ENCODE peak calls at places on chromosomes 3 and 15, in seven cellular contexts. One of them, this sample, is unnamed.
A peak's percentile ranks its signal among the peaks of the same experiment; 100 is the strongest.

GRCh38 chr3:186413615-186414415 is 51.8 kb upstream of the DGKG start:
- DNase-seq in naive thymus-derived CD4-positive, alpha-beta T cell: no peak
- DNase-seq in lower lobe of right lung: peak; percentile 51
- DNase-seq in substantia nigra: no peak
- DNase-seq in PC-9: peak; percentile 30
- DNase-seq in A549: no peak
- DNase-seq in OCI-LY7: no peak
- DNase-seq in this sample: no peak

GRCh38 chr3:46114324-46114988 is 87.2 kb upstream of the XCR1 start:
- DNase-seq in substantia nigra: no peak
- DNase-seq in lower lobe of right lung: no peak
- DNase-seq in PC-9: peak; percentile 96
- DNase-seq in OCI-LY7: no peak
- DNase-seq in naive thymus-derived CD4-positive, alpha-beta T cell: no peak
- DNase-seq in A549: no peak
- DNase-seq in this sample: no peak

GRCh38 chr15:94965593-94965992 is 734.2 kb downstream of the MCTP2 start:
- DNase-seq in naive thymus-derived CD4-positive, alpha-beta T cell: no peak
- DNase-seq in A549: no peak
- DNase-seq in substantia nigra: no peak
- DNase-seq in lower lobe of right lung: no peak
- DNase-seq in PC-9: no peak
- DNase-seq in OCI-LY7: no peak
- DNase-seq in this sample: no peak

GRCh38 chr3:184543848-184544512 is 17.6 kb upstream of the EPHB3 start:
- DNase-seq in substantia nigra: peak; percentile 26
- DNase-seq in PC-9: peak; percentile 83
- DNase-seq in naive thymus-derived CD4-positive, alpha-beta T cell: peak; percentile 69
- DNase-seq in lower lobe of right lung: peak; percentile 58
- DNase-seq in OCI-LY7: peak; percentile 73
- DNase-seq in A549: peak; percentile 66
- DNase-seq in this sample: no peak

GRCh38 chr15:100972975-100973350 is 53.8 kb downstream of the LRRK1 start:
- DNase-seq in lower lobe of right lung: no peak
- DNase-seq in A549: no peak
- DNase-seq in substantia nigra: no peak
- DNase-seq in naive thymus-derived CD4-positive, alpha-beta T cell: no peak
- DNase-seq in OCI-LY7: no peak
- DNase-seq in PC-9: no peak
- DNase-seq in this sample: no peak

GRCh38 chr3:105938101-105938500 is 69.3 kb upstream of the CBLB start:
- DNase-seq in lower lobe of right lung: no peak
- DNase-seq in A549: no peak
- DNase-seq in PC-9: no peak
- DNase-seq in OCI-LY7: no peak
- DNase-seq in substantia nigra: no peak
- DNase-seq in naive thymus-derived CD4-positive, alpha-beta T cell: no peak
- DNase-seq in this sample: no peak

GRCh38 chr3:111068574-111068973 is 3.0 kb upstream of the NECTIN3 start:
- DNase-seq in substantia nigra: no peak
- DNase-seq in naive thymus-derived CD4-positive, alpha-beta T cell: no peak
- DNase-seq in lower lobe of right lung: no peak
- DNase-seq in A549: no peak
- DNase-seq in PC-9: no peak
- DNase-seq in OCI-LY7: no peak
- DNase-seq in this sample: no peak

GRCh38 chr15:73632670-73633058 is 525 bp downstream of the NPTN start:
- DNase-seq in OCI-LY7: peak; percentile 40
- DNase-seq in lower lobe of right lung: peak; percentile 66
- DNase-seq in PC-9: no peak
- DNase-seq in substantia nigra: peak; percentile 47
- DNase-seq in A549: no peak
- DNase-seq in naive thymus-derived CD4-positive, alpha-beta T cell: no peak
- DNase-seq in this sample: no peak

DNA sequence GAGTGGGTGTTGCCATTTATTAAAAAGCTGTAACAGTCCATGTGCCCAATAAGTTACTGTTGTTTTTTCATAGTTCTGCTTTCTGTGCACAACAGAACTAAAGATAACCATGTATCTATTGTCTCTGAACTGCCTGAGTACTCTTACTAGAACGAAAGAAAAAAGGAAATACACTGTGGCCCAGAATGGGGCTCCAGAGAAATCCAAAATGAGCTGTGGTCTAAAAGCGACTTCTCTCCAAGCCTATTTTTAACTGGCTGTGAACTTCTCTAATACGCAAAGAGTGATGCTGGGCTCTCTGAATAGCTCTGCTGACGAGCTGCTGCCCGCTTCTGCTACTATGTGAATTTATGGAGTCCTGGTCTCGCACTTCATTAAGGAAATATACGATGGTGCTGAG is 56.2 kb upstream of the LPP start:
- DNase-seq in A549: no peak
- DNase-seq in substantia nigra: no peak
- DNase-seq in lower lobe of right lung: no peak
- DNase-seq in OCI-LY7: peak; percentile 90
- DNase-seq in PC-9: no peak
- DNase-seq in naive thymus-derived CD4-positive, alpha-beta T cell: no peak
- DNase-seq in this sample: no peak
- H3K27ac ChIP-seq in A549: no peak overlapping the region
- H3K27ac ChIP-seq in substantia nigra: no peak overlapping the region
- H3K27ac ChIP-seq in lower lobe of right lung: no peak overlapping the region
- H3K27ac ChIP-seq in OCI-LY7: peak overlapping the region; percentile 81
- H3K27ac ChIP-seq in PC-9: no peak overlapping the region
- H3K27ac ChIP-seq in naive thymus-derived CD4-positive, alpha-beta T cell: no peak overlapping the region
- H3K27ac ChIP-seq in this sample: no peak overlapping the region

DNA sequence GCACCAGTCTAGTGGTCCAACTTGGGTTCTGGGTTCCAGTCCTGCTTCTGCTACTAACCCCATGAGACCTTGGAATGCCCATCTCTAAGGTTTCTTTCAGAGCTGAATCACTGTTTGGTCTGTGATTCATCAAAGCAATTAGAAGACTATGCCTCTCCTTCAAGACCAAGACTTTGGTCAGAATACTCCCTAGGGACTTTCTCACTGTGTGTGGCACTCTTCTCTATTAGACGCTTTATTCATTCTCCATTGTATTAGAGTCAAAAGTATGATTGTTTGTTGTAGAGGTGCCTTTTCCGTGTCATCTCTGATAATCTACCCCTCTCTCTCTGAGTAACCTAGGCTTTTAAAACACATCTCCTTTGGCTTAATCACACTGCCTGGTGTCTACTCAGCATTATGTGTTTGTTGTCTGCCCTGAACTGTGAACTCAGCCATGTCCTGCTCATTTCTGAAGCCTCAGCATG is 90.5 kb downstream of the LPP start:
- DNase-seq in OCI-LY7: peak; percentile 76
- DNase-seq in A549: peak; percentile 44
- DNase-seq in substantia nigra: no peak
- DNase-seq in naive thymus-derived CD4-positive, alpha-beta T cell: no peak
- DNase-seq in PC-9: peak; percentile 73
- DNase-seq in lower lobe of right lung: no peak
- DNase-seq in this sample: peak; percentile 33
- H3K27ac ChIP-seq in OCI-LY7: peak overlapping the region; percentile 98
- H3K27ac ChIP-seq in A549: peak overlapping the region; percentile 84
- H3K27ac ChIP-seq in substantia nigra: no peak overlapping the region
- H3K27ac ChIP-seq in naive thymus-derived CD4-positive, alpha-beta T cell: no peak overlapping the region
- H3K27ac ChIP-seq in PC-9: peak overlapping the region; percentile 48
- H3K27ac ChIP-seq in lower lobe of right lung: no peak overlapping the region
- H3K27ac ChIP-seq in this sample: peak overlapping the region; percentile 14

DNA sequence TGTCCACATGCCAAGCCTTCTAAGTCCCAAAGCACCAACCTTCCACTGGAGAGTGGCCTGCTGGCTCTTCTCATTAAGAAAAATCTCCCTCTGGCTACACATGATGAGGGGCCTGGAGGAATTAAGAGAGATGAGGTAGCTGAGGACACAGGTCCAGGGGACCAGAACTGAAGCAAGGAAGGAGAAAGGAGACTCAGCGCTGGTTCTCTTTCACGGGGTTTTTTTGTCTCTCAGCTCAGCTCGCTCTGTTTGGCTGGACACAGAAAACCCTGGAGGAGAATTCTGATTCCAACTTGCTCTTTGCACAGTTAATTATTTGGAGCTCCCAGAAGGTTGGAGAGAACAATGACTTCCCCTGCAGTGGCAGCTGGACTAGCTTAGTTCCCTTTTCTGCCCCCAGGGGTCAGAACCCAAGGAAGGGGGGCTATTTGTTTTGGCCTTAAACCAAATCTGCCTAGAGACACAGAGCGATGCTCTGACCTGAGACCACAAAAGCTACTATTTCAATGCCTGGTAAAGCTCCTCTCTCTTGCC is 507.6 kb downstream of the FHIT start:
- DNase-seq in A549: no peak
- DNase-seq in naive thymus-derived CD4-positive, alpha-beta T cell: no peak
- DNase-seq in PC-9: no peak
- DNase-seq in lower lobe of right lung: no peak
- DNase-seq in substantia nigra: no peak
- DNase-seq in OCI-LY7: no peak
- DNase-seq in this sample: no peak
- H3K27ac ChIP-seq in A549: no peak overlapping the region
- H3K27ac ChIP-seq in naive thymus-derived CD4-positive, alpha-beta T cell: no peak overlapping the region
- H3K27ac ChIP-seq in PC-9: no peak overlapping the region
- H3K27ac ChIP-seq in lower lobe of right lung: no peak overlapping the region
- H3K27ac ChIP-seq in substantia nigra: no peak overlapping the region
- H3K27ac ChIP-seq in OCI-LY7: no peak overlapping the region
- H3K27ac ChIP-seq in this sample: no peak overlapping the region

GRCh38 chr3:44339990-44340389 is 1.4 kb downstream of the TCAIM start:
- DNase-seq in OCI-LY7: peak; percentile 22
- DNase-seq in substantia nigra: no peak
- DNase-seq in A549: no peak
- DNase-seq in naive thymus-derived CD4-positive, alpha-beta T cell: no peak
- DNase-seq in lower lobe of right lung: no peak
- DNase-seq in PC-9: no peak
- DNase-seq in this sample: no peak
- H3K27ac ChIP-seq in OCI-LY7: no peak overlapping the region
- H3K27ac ChIP-seq in substantia nigra: no peak overlapping the region
- H3K27ac ChIP-seq in A549: no peak overlapping the region
- H3K27ac ChIP-seq in naive thymus-derived CD4-positive, alpha-beta T cell: no peak overlapping the region
- H3K27ac ChIP-seq in lower lobe of right lung: peak overlapping the region; percentile 99
- H3K27ac ChIP-seq in PC-9: no peak overlapping the region
- H3K27ac ChIP-seq in this sample: no peak overlapping the region

GRCh38 chr15:40334541-40334940 is 6.2 kb downstream of the CCDC9B start:
- DNase-seq in substantia nigra: no peak
- DNase-seq in A549: no peak
- DNase-seq in naive thymus-derived CD4-positive, alpha-beta T cell: no peak
- DNase-seq in OCI-LY7: no peak
- DNase-seq in PC-9: no peak
- DNase-seq in lower lobe of right lung: no peak
- DNase-seq in this sample: no peak

GRCh38 chr15:40331637-40332036 is 8.1 kb downstream of the INAFM2 start:
- DNase-seq in naive thymus-derived CD4-positive, alpha-beta T cell: no peak
- DNase-seq in A549: no peak
- DNase-seq in lower lobe of right lung: no peak
- DNase-seq in PC-9: no peak
- DNase-seq in substantia nigra: no peak
- DNase-seq in OCI-LY7: no peak
- DNase-seq in this sample: no peak

GRCh38 chr15:40334941-40335795 is 5.6 kb downstream of the CCDC9B start:
- DNase-seq in A549: no peak
- DNase-seq in PC-9: no peak
- DNase-seq in naive thymus-derived CD4-positive, alpha-beta T cell: no peak
- DNase-seq in OCI-LY7: no peak
- DNase-seq in lower lobe of right lung: peak; percentile 73
- DNase-seq in substantia nigra: no peak
- DNase-seq in this sample: no peak

GRCh38 chr15:40332138-40332781 is 8.5 kb downstream of the CCDC9B start:
- DNase-seq in OCI-LY7: no peak
- DNase-seq in lower lobe of right lung: no peak
- DNase-seq in A549: no peak
- DNase-seq in naive thymus-derived CD4-positive, alpha-beta T cell: no peak
- DNase-seq in substantia nigra: no peak
- DNase-seq in PC-9: no peak
- DNase-seq in this sample: no peak

DNA sequence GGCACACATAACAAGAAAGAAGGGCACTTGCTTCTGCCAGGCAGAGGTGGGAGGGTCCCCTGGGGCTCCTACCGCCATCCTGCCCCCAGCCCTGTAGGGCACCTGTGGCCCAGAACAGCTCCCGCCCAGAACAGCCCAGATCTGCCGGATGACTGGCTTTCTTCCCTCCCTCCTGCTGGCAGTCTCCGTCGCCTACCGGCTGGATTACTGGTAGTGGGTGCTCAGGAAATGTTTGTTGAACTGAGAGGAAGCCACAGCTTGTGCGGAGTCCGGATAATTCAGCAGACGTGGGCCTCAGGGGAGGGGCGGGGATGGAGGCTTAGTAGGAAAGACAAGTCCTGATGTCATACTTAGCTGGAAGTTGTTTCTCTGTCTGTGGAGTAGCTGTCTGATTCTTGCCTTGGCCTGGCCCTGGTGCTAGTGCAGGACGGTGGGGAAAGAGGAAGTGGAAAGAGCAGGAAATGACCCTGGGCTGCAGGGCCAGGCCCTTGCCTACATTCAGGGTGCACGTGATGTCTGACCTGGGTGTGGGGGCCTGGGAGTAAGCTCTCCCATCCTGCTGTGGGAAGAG is 6.7 kb downstream of the CCDC9B start:
- DNase-seq in A549: no peak
- DNase-seq in OCI-LY7: peak; percentile 9
- DNase-seq in naive thymus-derived CD4-positive, alpha-beta T cell: peak; percentile 49
- DNase-seq in substantia nigra: no peak
- DNase-seq in PC-9: no peak
- DNase-seq in lower lobe of right lung: peak; percentile 81
- DNase-seq in this sample: no peak
- H3K27ac ChIP-seq in A549: no peak overlapping the region
- H3K27ac ChIP-seq in OCI-LY7: no peak overlapping the region
- H3K27ac ChIP-seq in naive thymus-derived CD4-positive, alpha-beta T cell: no peak overlapping the region
- H3K27ac ChIP-seq in substantia nigra: peak overlapping the region; percentile 68
- H3K27ac ChIP-seq in PC-9: no peak overlapping the region
- H3K27ac ChIP-seq in lower lobe of right lung: peak overlapping the region; percentile 90
- H3K27ac ChIP-seq in this sample: peak overlapping the region; percentile 52

GRCh38 chr3:126201168-126201567 is 20.8 kb upstream of the ALDH1L1 start:
- DNase-seq in naive thymus-derived CD4-positive, alpha-beta T cell: no peak
- DNase-seq in lower lobe of right lung: no peak
- DNase-seq in substantia nigra: no peak
- DNase-seq in A549: no peak
- DNase-seq in OCI-LY7: no peak
- DNase-seq in PC-9: no peak
- DNase-seq in this sample: no peak
- H3K27ac ChIP-seq in naive thymus-derived CD4-positive, alpha-beta T cell: no peak overlapping the region
- H3K27ac ChIP-seq in lower lobe of right lung: no peak overlapping the region
- H3K27ac ChIP-seq in substantia nigra: no peak overlapping the region
- H3K27ac ChIP-seq in A549: no peak overlapping the region
- H3K27ac ChIP-seq in OCI-LY7: no peak overlapping the region
- H3K27ac ChIP-seq in PC-9: no peak overlapping the region
- H3K27ac ChIP-seq in this sample: no peak overlapping the region

GRCh38 chr3:123628996-123629746 is 44.3 kb upstream of the HACD2 start:
- DNase-seq in PC-9: no peak
- DNase-seq in OCI-LY7: no peak
- DNase-seq in lower lobe of right lung: no peak
- DNase-seq in substantia nigra: no peak
- DNase-seq in naive thymus-derived CD4-positive, alpha-beta T cell: no peak
- DNase-seq in A549: no peak
- DNase-seq in this sample: no peak

GRCh38 chr3:123629747-123630047 is 44.8 kb upstream of the HACD2 start:
- DNase-seq in A549: no peak
- DNase-seq in OCI-LY7: no peak
- DNase-seq in substantia nigra: no peak
- DNase-seq in PC-9: no peak
- DNase-seq in naive thymus-derived CD4-positive, alpha-beta T cell: no peak
- DNase-seq in lower lobe of right lung: no peak
- DNase-seq in this sample: no peak

GRCh38 chr3:123624302-123624701 is 39.4 kb upstream of the HACD2 start:
- DNase-seq in lower lobe of right lung: no peak
- DNase-seq in naive thymus-derived CD4-positive, alpha-beta T cell: no peak
- DNase-seq in OCI-LY7: no peak
- DNase-seq in substantia nigra: no peak
- DNase-seq in PC-9: peak; percentile 62
- DNase-seq in A549: no peak
- DNase-seq in this sample: no peak

GRCh38 chr3:123626881-123627280 is 42.0 kb upstream of the HACD2 start:
- DNase-seq in PC-9: no peak
- DNase-seq in substantia nigra: no peak
- DNase-seq in A549: no peak
- DNase-seq in OCI-LY7: no peak
- DNase-seq in lower lobe of right lung: no peak
- DNase-seq in naive thymus-derived CD4-positive, alpha-beta T cell: no peak
- DNase-seq in this sample: no peak

GRCh38 chr3:123627673-123628670 is 43.1 kb upstream of the HACD2 start:
- DNase-seq in lower lobe of right lung: no peak
- DNase-seq in naive thymus-derived CD4-positive, alpha-beta T cell: no peak
- DNase-seq in A549: no peak
- DNase-seq in PC-9: no peak
- DNase-seq in OCI-LY7: no peak
- DNase-seq in substantia nigra: no peak
- DNase-seq in this sample: no peak
- H3K27ac ChIP-seq in lower lobe of right lung: no peak overlapping the region
- H3K27ac ChIP-seq in naive thymus-derived CD4-positive, alpha-beta T cell: no peak overlapping the region
- H3K27ac ChIP-seq in A549: no peak overlapping the region
- H3K27ac ChIP-seq in PC-9: no peak overlapping the region
- H3K27ac ChIP-seq in OCI-LY7: no peak overlapping the region
- H3K27ac ChIP-seq in substantia nigra: no peak overlapping the region
- H3K27ac ChIP-seq in this sample: no peak overlapping the region

This sample was measured in epithelial cell of prostate.